ENCODE peak calls at places on chromosomes 4 and X, in four cellular contexts. I, H, U and R are unnamed samples.

GRCh38 chr4:184889683-184890082 is 63.9 kb upstream of the ACSL1 start:
- DNase-seq in H (no peak), I (no peak), U (no peak), R (no peak)

GRCh38 chr4:72313121-72313520 is 255.9 kb downstream of the ADAMTS3 start:
- DNase-seq in U (no peak), I (no peak), H (no peak), R (no peak)

GRCh38 chrX:40171513-40172168 is 73.9 kb upstream of the BCOR start:
- DNase-seq in I (no peak), U (no peak), H (no peak), R (no peak)

GRCh38 chr4:26459054-26459755 is 31.1 kb downstream of the CCKAR start:
- DNase-seq in U (peak; percentile 58), I (peak; percentile 15), H (peak; percentile 9), R (peak; percentile 53)

GRCh38 chr4:135927651-135928050 is 1604.6 kb downstream of the PCDH18 start:
- DNase-seq in U (peak; percentile 9), H (no peak), I (no peak), R (no peak)

GRCh38 chr4:167222098-167222497 is 12.2 kb downstream of the SPOCK3 start:
- DNase-seq in I (no peak), H (no peak), U (no peak), R (no peak)

GRCh38 chrX:50852524-50852923 is 38.5 kb upstream of the SHROOM4 start:
- DNase-seq in I (no peak), H (no peak), U (no peak), R (no peak)

GRCh38 chr4:139281212-139281611 is 1.2 kb upstream of the MGARP start:
- DNase-seq in U (no peak), H (no peak), I (no peak), R (no peak)

GRCh38 chr4:121526509-121526908 is 145.7 kb upstream of the QRFPR start:
- DNase-seq in U (no peak), I (no peak), H (no peak), R (no peak)

GRCh38 chrX:20320461-20321159 is 53.9 kb upstream of the RPS6KA3 start:
- DNase-seq in I (no peak), H (no peak), U (peak; percentile 90), R (no peak)

GRCh38 chr4:76373919-76374552 is 46.9 kb downstream of the CCDC158 start:
- DNase-seq in H (no peak), U (no peak), I (no peak), R (no peak)
- TF ChIP-seq SUZ12 in H (no peak), U (no peak), I (no peak), R (no peak)

DNA sequence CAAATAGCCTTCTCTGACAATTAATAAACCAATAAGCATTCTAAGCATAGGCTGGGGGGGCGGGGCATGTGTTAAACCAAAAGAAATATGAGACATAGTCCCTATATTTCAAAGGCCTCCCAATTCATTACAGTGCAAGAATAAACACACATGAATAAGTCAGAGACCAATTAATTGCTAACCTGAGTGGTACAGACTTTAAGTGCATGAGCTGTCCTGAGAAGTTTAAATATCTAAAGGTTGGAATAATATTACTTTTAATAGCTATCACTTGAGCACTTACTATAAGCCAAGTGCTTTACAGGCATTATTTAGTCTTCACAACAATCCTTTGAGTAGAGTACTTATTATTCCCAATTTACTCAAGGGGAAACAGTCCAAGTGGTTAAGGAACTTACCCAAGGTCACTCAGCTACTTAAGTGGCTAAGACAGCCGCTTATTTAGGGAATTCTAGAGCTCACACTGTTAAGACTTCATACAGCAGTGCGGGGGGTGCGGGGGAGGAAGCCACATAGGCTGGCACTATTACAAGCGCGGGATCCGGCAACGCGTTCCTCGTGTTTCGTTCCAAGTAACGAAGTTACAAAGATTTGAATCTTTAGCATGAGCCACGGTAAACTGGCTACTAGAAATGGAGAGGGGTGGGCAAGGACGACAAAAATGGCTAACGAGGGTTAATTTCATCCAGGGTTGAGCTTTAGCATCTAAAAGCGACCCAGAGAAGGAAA is 1.4 kb downstream of the THOC2 start:
- DNase-seq in H (no peak), I (no peak), U (no peak), R (peak; percentile 36)
- TF ChIP-seq SUZ12 in H (no peak), I (no peak), U (no peak), R (no peak)

GRCh38 chr4:159269143-159269542 is 166.3 kb downstream of the RAPGEF2 start:
- DNase-seq in I (no peak), H (no peak), U (no peak), R (no peak)
- TF ChIP-seq SUZ12 in I (no peak), H (no peak), U (no peak), R (no peak)

GRCh38 chr4:14967982-14968381 is 34.3 kb upstream of the CPEB2 start:
- DNase-seq in H (no peak), I (no peak), U (no peak), R (no peak)

GRCh38 chr4:14961292-14961691 is 41.0 kb upstream of the CPEB2 start:
- DNase-seq in I (no peak), H (no peak), U (no peak), R (no peak)

DNA sequence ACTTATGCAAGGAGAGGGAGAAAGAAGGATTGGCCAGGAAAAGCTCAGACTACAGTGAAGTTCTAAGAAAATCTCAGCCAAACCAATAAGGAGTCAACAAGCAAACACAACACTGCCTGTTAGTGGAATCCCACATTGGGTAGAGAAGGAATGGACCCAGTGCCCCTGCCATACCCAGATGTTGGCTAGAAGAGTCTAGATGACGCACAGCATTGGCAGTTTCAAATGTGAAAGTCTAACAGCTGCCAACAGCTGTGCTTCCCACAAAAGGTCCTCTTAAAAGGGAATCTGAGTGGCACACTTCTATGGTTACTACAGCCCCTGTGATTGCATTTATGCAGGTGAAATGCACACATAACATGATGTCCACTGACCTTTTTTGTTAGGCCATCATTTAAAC is 37.2 kb upstream of the CPEB2 start:
- DNase-seq in I (no peak), U (no peak), H (no peak), R (no peak)
- TF ChIP-seq SUZ12 in I (no peak), U (no peak), H (no peak), R (no peak)

GRCh38 chr4:3302164-3302785 is 9.5 kb downstream of the RGS12 start:
- DNase-seq in H (no peak), I (no peak), U (no peak), R (no peak)

GRCh38 chr4:3301450-3302163 is 8.8 kb downstream of the RGS12 start:
- DNase-seq in I (no peak), H (no peak), U (no peak), R (no peak)

GRCh38 chr4:3299538-3300197 is 6.8 kb downstream of the RGS12 start:
- DNase-seq in H (no peak), I (no peak), U (no peak), R (no peak)

GRCh38 chr4:3299122-3299521 is 6.3 kb downstream of the RGS12 start:
- DNase-seq in H (no peak), U (no peak), I (no peak), R (no peak)

GRCh38 chr4:3300198-3300671 is 7.4 kb downstream of the RGS12 start:
- DNase-seq in U (no peak), I (no peak), H (no peak), R (no peak)
- TF ChIP-seq SUZ12 in U (no peak), I (no peak), H (no peak), R (no peak)

GRCh38 chr4:7806080-7806630 is 133.5 kb downstream of the AFAP1 start:
- DNase-seq in H (no peak), U (peak; percentile 61), I (no peak), R (no peak)
- TF ChIP-seq SUZ12 in H (no peak), U (no peak), I (no peak), R (no peak)

GRCh38 chr4:74447636-74448233 is 2.8 kb downstream of the AREG start:
- DNase-seq in I (no peak), H (no peak), U (no peak), R (no peak)

GRCh38 chr4:74446896-74447295 is 2.0 kb downstream of the AREG start:
- DNase-seq in H (no peak), I (no peak), U (no peak), R (no peak)

GRCh38 chr4:74441744-74442143 is 3.2 kb upstream of the AREG start:
- DNase-seq in I (no peak), H (no peak), U (no peak), R (no peak)

GRCh38 chr4:74446193-74446868 is 1.4 kb downstream of the AREG start:
- DNase-seq in U (no peak), I (no peak), H (no peak), R (no peak)

DNA sequence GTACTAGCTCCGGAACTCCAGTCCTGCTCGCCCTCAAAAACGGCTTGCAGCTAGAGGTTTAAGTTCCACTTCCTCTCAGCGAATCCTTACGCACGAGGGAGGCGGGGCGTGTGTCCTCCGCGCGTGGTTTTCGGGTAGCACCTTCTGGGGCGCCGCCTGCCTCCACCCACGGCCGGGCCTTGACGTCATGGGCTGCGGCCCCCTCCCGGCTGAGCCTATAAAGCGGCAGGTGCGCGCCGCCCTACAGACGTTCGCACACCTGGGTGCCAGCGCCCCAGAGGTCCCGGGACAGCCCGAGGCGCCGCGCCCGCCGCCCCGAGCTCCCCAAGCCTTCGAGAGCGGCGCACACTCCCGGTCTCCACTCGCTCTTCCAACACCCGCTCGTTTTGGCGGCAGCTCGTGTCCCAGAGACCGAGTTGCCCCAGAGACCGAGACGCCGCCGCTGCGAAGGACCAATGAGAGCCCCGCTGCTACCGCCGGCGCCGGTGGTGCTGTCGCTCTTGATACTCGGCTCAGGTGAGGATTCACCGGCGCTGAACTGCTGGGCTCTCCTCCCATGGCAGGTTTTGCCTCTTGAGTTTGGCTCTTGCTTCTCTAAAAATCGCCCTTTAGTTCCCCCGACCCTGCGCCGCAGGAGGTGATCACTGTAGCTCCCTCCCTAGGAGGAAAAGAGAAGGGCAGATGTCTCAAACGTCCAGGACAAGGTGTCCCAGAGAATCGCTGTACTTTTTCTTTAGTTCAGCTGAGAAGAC is at the start of gene AREG:
- DNase-seq in I (peak; percentile 25), U (peak; percentile 15), H (peak; percentile 44), R (peak; percentile 65)
- TF ChIP-seq SUZ12 in I (no peak), U (no peak), H (no peak), R (no peak)

DNA sequence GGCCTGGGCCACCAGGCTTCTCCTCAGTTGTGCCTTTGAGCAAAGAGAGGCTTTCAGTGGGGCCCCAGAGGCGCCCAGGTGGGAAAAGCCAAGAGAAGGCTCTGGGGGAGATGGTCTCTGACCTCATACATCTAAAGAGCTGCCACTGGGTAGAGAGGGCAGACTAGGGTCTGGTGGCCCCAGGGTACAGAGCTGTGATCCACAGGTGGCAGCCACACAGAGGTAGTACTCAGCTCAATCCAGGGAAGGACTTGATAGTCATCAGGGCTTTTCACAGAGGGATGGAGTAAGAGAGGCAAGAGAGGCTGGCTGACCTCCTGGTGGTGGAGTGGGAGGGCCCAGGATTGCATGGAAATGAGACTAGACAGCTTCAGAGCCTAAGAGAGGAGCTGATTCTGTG is 53.2 kb upstream of the PJA1 start:
- DNase-seq in I (no peak), U (no peak), H (no peak), R (no peak)
- TF ChIP-seq SUZ12 in I (no peak), U (no peak), H (no peak), R (no peak)